ENCODE peak calls at places on chromosomes 1 and 21, in four cellular contexts. X is mucosa of descending colon; J is effector memory CD4-positive, alpha-beta T cell; M is colonic mucosa. T is an unnamed sample. For H3K36me3, the result is how much of the 10 kb centered on the place peaks cover.

GRCh38 chr21:32772281-32773047 is 909 bp upstream of the PAXBP1 start:
- DNase-seq in X (peak), J (no peak), M (peak), T (no peak)

GRCh38 chr1:26913754-26914619 is at the start of gene NR0B2:
- DNase-seq in X (peak), J (no peak), M (peak), T (peak)

GRCh38 chr1:154413177-154413576 is 8.0 kb downstream of the IL6R start:
- DNase-seq in X (no peak), J (no peak), M (no peak), T (peak)

GRCh38 chr1:235236128-235236527 is 75.1 kb upstream of the RBM34 start:
- DNase-seq in X (no peak), J (no peak), M (no peak), T (no peak)

GRCh38 chr1:107588321-107588720 is 376.7 kb downstream of the VAV3 start:
- DNase-seq in X (no peak), J (no peak), M (no peak), T (no peak)

GRCh38 chr21:38282921-38283320 is 26.1 kb downstream of the KCNJ15 start:
- DNase-seq in X (no peak), J (no peak), M (no peak), T (no peak)

GRCh38 chr1:98340511-98340910 is 321.0 kb upstream of the SNX7 start:
- DNase-seq in X (no peak), J (no peak), M (no peak), T (no peak)

GRCh38 chr21:21997390-21998333 is 999.5 kb downstream of the NCAM2 start:
- DNase-seq in X (no peak), J (no peak), M (no peak), T (no peak)

GRCh38 chr1:198155253-198155652 is 1.5 kb upstream of the NEK7 start:
- DNase-seq in X (no peak), J (no peak), M (no peak), T (no peak)

DNA sequence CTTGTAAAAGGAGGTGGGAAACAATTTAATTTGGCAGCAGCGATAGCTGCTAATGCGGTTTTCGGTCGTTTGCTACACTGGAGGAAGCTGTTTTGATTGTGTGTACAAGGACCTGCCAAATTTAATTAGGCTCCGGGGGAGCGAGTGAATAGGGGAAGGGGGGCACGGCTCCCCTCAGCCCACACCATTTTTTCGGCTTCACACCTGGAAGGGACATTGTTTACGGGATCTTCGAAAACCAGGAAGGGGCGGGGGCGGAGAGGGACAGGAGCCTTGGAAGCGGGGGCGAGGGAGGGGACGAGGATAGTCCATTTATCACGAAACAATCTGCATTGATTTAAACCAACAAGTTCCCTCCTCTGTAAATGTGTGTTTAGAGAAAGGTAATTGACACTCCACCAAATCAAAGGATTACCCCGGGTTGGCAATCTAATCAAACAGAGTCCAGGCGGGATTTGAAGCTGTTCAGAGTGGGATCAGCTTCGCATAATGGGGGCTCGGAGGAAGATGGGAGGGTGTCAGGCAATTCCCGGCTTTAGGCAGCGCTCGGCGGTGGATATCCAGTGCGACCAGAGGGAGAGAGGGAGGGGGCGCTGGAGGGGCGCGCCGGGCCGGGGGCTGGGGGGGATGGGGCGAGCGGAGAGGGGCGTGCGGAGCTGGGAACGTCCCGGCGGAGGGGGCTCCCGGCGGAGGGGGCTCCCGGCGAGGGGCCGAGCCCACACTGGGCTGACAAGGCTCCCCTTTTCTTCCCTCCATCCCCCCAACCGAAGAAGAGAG is 9.8 kb downstream of the PAX7 start:
- DNase-seq in X (no peak), J (no peak), M (no peak), T (peak)
- H3K4me3 ChIP-seq in X (no peak), J (no peak), M (no peak), T (peak)

GRCh38 chr1:168246506-168246905 is 20.7 kb downstream of the SFT2D2 start:
- DNase-seq in X (no peak), J (no peak), M (no peak), T (no peak)

GRCh38 chr1:168243636-168244212 is 17.9 kb downstream of the SFT2D2 start:
- DNase-seq in X (no peak), J (no peak), M (no peak), T (no peak)

GRCh38 chr1:168243200-168243599 is 17.4 kb downstream of the SFT2D2 start:
- DNase-seq in X (no peak), J (no peak), M (no peak), T (no peak)

GRCh38 chr1:168245042-168245441 is 19.2 kb downstream of the SFT2D2 start:
- DNase-seq in X (no peak), J (no peak), M (no peak), T (no peak)
- H3K36me3 ChIP-seq in X (under half), J (under half), M (under half), T (under half)

GRCh38 chr21:16125274-16125673 is 395.5 kb downstream of the USP25 start:
- DNase-seq in X (no peak), J (no peak), M (no peak), T (no peak)

GRCh38 chr21:16124397-16125130 is 394.8 kb downstream of the USP25 start:
- DNase-seq in X (no peak), J (no peak), M (no peak), T (no peak)
- H3K4me3 ChIP-seq in X (no peak), J (no peak), M (no peak), T (no peak)

DNA sequence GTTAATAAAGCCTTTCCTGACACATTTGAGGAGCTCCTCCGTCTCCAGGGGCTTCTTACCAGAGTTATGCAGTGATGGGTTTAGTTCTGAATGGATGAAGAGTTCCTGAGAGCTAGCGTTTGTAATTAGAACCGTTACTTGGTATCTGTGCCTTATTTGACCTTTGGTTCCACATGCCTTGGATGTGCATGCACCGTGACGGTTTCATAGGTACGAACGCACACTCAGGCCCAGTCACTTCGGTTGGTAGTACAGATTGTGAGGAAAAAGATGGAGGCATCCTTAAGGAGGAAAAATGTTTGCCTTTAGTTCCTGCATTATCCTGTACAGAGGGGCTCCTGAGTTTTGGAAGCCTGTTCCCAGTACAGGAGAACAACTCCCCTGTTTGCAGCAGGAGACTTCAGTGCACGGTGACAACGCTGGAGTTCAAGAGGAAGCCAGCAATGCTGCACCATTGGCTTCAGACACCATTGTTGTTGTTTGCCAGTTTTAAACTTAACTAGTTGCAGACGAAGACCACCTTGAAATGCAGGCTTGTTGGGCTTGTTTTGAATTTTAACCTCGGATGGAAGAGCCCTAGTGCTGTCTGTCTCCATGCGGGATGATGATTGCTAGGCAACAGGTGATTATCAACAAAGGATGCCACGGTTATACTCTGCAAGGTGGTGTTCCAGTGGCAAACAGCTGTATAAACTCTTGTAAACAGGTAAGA is 8.2 kb downstream of the RBM15 start:
- DNase-seq in X (no peak), J (no peak), M (no peak), T (no peak)
- H3K36me3 ChIP-seq in X (under half), J (under half), M (under half), T (under half)

DNA sequence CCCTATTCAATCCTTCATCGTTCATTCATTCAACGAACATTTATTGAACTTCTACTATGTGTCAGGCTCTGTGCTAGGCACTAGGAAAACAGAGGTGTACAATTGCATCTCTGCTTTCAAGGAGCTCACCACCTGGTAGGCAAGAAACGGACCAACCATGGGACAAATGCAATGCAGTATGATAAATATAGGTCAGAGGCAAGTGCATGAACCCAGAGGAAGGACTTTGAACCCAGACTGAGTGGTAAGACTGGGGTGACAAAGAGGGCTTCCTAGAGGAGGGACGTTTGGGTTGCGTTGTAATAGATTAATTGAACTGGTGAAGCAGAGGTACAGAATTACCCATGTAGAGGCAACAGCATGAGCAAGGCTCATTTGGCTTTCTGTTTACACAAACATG is 16.4 kb downstream of the CD2 start:
- DNase-seq in X (no peak), J (no peak), M (no peak), T (no peak)
- H3K4me3 ChIP-seq in X (no peak), J (no peak), M (no peak), T (no peak)

GRCh38 chr1:150626150-150626549 is 3.3 kb downstream of the ENSA start:
- DNase-seq in X (no peak), J (no peak), M (no peak), T (no peak)
- H3K36me3 ChIP-seq in X (under half), J (under half), M (under half), T (under half)

GRCh38 chr1:220886470-220887201 is 7.4 kb downstream of the HLX start:
- DNase-seq in X (no peak), J (no peak), M (no peak), T (peak)

GRCh38 chr1:220888665-220888986 is 9.4 kb downstream of the HLX start:
- DNase-seq in X (no peak), J (no peak), M (no peak), T (peak)

GRCh38 chr1:220887202-220887867 is 8.1 kb downstream of the HLX start:
- DNase-seq in X (no peak), J (no peak), M (no peak), T (peak)

GRCh38 chr1:220889333-220889732 is 10.1 kb downstream of the HLX start:
- DNase-seq in X (no peak), J (no peak), M (no peak), T (no peak)

GRCh38 chr1:220887868-220888664 is 8.8 kb downstream of the HLX start:
- DNase-seq in X (no peak), J (no peak), M (no peak), T (peak)
- H3K4me3 ChIP-seq in X (no peak), J (no peak), M (no peak), T (no peak)

DNA sequence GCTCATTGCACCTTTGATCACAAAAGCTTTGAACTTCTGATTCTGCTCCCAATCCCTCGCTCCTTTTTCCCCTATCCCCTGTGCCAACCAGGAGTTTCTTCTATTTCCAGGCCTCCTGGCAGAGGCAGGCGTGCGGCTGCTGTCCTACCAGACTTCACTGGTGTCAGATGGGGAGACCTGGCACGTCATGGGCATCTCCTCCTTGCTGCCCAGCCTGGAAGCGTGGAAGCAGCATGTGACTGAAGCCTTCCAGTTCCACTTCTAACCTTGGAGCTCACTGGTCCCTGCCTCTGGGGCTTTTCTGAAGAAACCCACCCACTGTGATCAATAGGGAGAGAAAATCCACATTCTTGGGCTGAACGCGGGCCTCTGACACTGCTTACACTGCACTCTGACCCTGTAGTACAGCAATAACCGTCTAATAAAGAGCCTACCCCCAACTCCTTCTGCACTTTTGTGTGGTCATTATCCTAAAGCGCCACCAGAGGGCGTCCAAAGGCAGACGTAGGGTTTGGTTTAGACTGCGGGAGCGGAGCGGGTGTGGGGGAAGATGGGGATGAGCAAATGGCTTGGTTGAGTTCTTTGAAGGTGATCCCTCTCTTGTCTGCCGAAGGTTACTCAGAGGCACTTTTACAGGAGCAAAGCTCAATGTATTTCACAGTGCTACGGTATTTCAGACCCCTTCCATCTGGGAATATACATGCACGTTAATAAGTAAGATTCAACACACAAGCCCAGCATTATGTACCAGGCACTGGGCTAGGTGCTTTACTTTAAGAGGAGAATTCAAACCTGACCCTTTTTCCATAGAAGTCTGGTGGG is 24.7 kb downstream of the HMGCS2 start:
- DNase-seq in X (no peak), J (no peak), M (peak), T (peak)
- H3K36me3 ChIP-seq in X (under half), J (under half), M (under half), T (under half)

T was measured in H7.